ENCODE peak calls at places on chromosomes 11 and 22, in four cellular contexts. E, R, L and F are unnamed samples.

GRCh38 chr22:44786136-44786535 is 33.8 kb downstream of the ARHGAP8 start:
- DNase-seq in R (no peak), E (no peak), L (no peak), F (no peak)

GRCh38 chr11:75566763-75567279 is 4.8 kb downstream of the SERPINH1 start:
- DNase-seq in R (no peak), L (no peak), E (no peak), F (no peak)

GRCh38 chr22:27765706-27766291 is 35.8 kb downstream of the MN1 start:
- DNase-seq in L (no peak), E (no peak), R (no peak), F (no peak)

GRCh38 chr11:12680940-12681258 is 6.7 kb downstream of the TEAD1 start:
- DNase-seq in E (no peak), L (no peak), R (no peak), F (no peak)

GRCh38 chr11:100942016-100942415 is 187.6 kb downstream of the PGR start:
- DNase-seq in E (no peak), L (no peak), R (no peak), F (no peak)

GRCh38 chr11:76604652-76605241 is 65.8 kb downstream of the LRRC32 start:
- DNase-seq in E (peak; percentile 55), L (no peak), R (no peak), F (no peak)

GRCh38 chr11:12087075-12087775 is 23.2 kb upstream of the MICAL2 start:
- DNase-seq in E (no peak), L (no peak), R (peak; percentile 28), F (peak; percentile 38)

GRCh38 chr11:112318193-112318592 is 57.5 kb upstream of the PLET1 start:
- DNase-seq in R (no peak), L (no peak), E (no peak), F (peak; percentile 4)

GRCh38 chr11:116162086-116162485 is 610.7 kb downstream of the BUD13 start:
- DNase-seq in E (no peak), R (no peak), L (no peak), F (no peak)

GRCh38 chr11:942853-943252 is 17.2 kb downstream of the AP2A2 start:
- DNase-seq in E (no peak), R (no peak), L (no peak), F (no peak)

GRCh38 chr11:5994791-5995190 is 8.0 kb upstream of the OR52L1 start:
- DNase-seq in E (no peak), R (no peak), L (no peak), F (no peak)

GRCh38 chr11:95134491-95134890 is 44.8 kb downstream of the ENDOD1 start:
- DNase-seq in E (no peak), L (no peak), R (no peak), F (no peak)

GRCh38 chr11:95262994-95263764 is 32.2 kb upstream of the SESN3 start:
- DNase-seq in L (no peak), R (no peak), E (no peak), F (no peak)

GRCh38 chr22:29268511-29269229 is 602 bp downstream of the EWSR1 start:
- DNase-seq in E (peak; percentile 63), L (peak; percentile 41), R (peak; percentile 69), F (peak; percentile 1)

GRCh38 chr11:46298699-46299424 is 21.4 kb downstream of the CREB3L1 start:
- DNase-seq in E (no peak), R (no peak), L (no peak), F (no peak)

GRCh38 chr11:23789938-23790371 is 706.9 kb upstream of the LUZP2 start:
- DNase-seq in R (no peak), E (no peak), L (no peak), F (no peak)

GRCh38 chr11:8826901-8827560 is 84.0 kb upstream of the AKIP1 start:
- DNase-seq in E (no peak), L (no peak), R (no peak), F (no peak)

GRCh38 chr22:50670513-50670912 is 2.1 kb upstream of the SHANK3 start:
- DNase-seq in L (no peak), E (no peak), R (no peak), F (no peak)

GRCh38 chr22:30325065-30325720 is 1.5 kb downstream of the TBC1D10A start:
- DNase-seq in R (peak; percentile 38), E (no peak), L (no peak), F (no peak)

GRCh38 chr11:118290923-118291322 is 13.6 kb upstream of the CD3E start:
- DNase-seq in R (no peak), L (peak; percentile 74), E (no peak), F (peak; percentile 51)

GRCh38 chr11:84165139-84165538 is 879.0 kb upstream of the CCDC90B start:
- DNase-seq in E (no peak), R (no peak), L (no peak), F (no peak)

GRCh38 chr22:38921126-38921525 is 36.3 kb upstream of the APOBEC3A start:
- DNase-seq in L (no peak), R (no peak), E (no peak), F (peak; percentile 39)

GRCh38 chr11:105153392-105153791 is 13.8 kb upstream of the CARD18 start:
- DNase-seq in R (no peak), L (no peak), E (no peak), F (no peak)

GRCh38 chr22:22996511-22997261 is 73.6 kb upstream of the GNAZ start:
- DNase-seq in E (no peak), R (peak; percentile 55), L (no peak), F (no peak)

GRCh38 chr22:36901411-36902142 is 11.9 kb upstream of the CSF2RB start:
- DNase-seq in L (no peak), R (peak; percentile 16), E (no peak), F (no peak)

GRCh38 chr11:63999349-64000025 is 13.2 kb downstream of the OTUB1 start:
- DNase-seq in L (no peak), R (peak; percentile 85), E (peak; percentile 66), F (no peak)

GRCh38 chr11:81331073-81331472 is 1402.6 kb downstream of the FAM181B start:
- DNase-seq in E (no peak), R (no peak), L (no peak), F (no peak)

GRCh38 chr11:64339754-64340408 is at the start of gene CCDC88B:
- DNase-seq in E (no peak), L (no peak), R (no peak), F (no peak)

GRCh38 chr22:42326786-42327185 is 56.3 kb upstream of the TCF20 start:
- DNase-seq in R (no peak), L (no peak), E (no peak), F (no peak)

GRCh38 chr11:128667873-128668272 is 26.0 kb upstream of the FLI1 start:
- DNase-seq in L (no peak), R (no peak), E (no peak), F (no peak)

GRCh38 chr11:125263268-125263790 is 98.8 kb downstream of the PKNOX2 start:
- DNase-seq in E (peak; percentile 83), R (no peak), L (peak; percentile 69), F (no peak)

GRCh38 chr11:72568861-72569260 is 105.4 kb downstream of the PDE2A start:
- DNase-seq in R (no peak), E (no peak), L (no peak), F (no peak)

GRCh38 chr22:36206255-36206654 is 4.6 kb upstream of the APOL4 start:
- DNase-seq in R (no peak), L (no peak), E (no peak), F (no peak)

GRCh38 chr11:66112640-66113098 is 42.6 kb downstream of the PACS1 start:
- DNase-seq in E (no peak), L (no peak), R (no peak), F (no peak)

GRCh38 chr11:110761994-110762393 is 49.8 kb upstream of the ARHGAP20 start:
- DNase-seq in E (peak; percentile 17), L (no peak), R (no peak), F (no peak)

DNA sequence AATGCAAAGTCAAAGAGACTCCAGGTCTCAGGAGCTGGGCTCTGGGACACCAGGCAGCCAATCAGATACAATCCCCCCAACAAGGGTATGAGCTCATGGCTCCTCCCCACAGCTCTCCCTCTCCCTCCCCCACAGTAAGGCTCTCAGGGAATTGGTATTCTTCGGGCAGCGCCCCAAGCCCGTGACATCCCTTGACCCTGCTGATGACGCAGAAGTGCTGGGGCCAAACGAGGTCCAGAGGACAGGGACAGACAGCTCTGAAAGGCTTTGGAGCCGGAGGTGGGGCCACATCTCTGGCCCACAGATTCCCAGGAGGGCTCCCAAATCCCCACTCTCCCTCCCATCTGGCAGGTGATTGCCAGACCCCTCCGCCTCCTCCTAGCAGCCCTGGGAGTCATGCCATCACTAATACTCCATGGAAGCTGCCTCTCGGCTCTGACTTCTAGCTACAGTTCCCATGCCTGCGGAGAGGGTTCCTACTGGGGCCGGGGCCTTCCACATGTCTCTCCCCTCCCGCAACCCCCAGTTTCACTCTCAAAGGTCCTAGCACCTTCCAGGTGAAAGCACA is 5.8 kb downstream of the USP2 start:
- DNase-seq in E (peak; percentile 45), L (peak; percentile 58), R (peak; percentile 60), F (no peak)
- TF ChIP-seq POLR2AphosphoS5 in E (no peak), L (no peak), R (no peak), F (no peak)

DNA sequence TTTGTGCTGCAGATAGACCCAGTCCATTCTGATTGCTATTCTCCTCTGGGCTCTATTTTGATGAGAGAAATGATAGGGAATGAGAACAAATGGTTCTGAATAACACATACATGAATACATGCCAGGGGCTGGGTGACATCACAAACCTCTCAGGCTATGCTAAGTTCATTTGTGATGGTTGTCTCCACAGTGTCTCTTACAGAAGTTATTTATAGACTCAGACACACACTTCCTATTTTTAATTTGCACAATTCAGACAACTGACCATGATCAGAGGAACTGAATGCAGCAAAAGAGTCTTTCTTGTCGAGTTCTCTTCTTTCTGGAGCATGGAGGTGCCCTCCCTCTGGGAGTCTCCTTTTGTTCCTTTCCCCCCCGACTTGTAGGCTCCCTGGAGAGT is 991.7 kb downstream of the OPCML start:
- DNase-seq in R (no peak), L (no peak), E (no peak), F (no peak)
- H3K27ac ChIP-seq in R (no peak overlapping the region), L (no peak overlapping the region), E (no peak overlapping the region), F (no peak overlapping the region)

GRCh38 chr11:17366491-17366890 is 14.9 kb downstream of the NCR3LG1 start:
- DNase-seq in R (no peak), L (no peak), E (no peak), F (no peak)
- TF ChIP-seq ELF1 in R (no peak), L (no peak), E (no peak), F (no peak)

GRCh38 chr11:34964610-34965331 is 48.4 kb downstream of the PDHX start:
- DNase-seq in L (peak; percentile 19), E (no peak), R (no peak), F (no peak)
- TF ChIP-seq POLR2AphosphoS5 in L (no peak), E (no peak), R (no peak), F (no peak)

GRCh38 chr11:33064033-33064825 is 24.9 kb downstream of the TCP11L1 start:
- DNase-seq in E (no peak), L (no peak), R (no peak), F (no peak)
- H3K27ac ChIP-seq in E (no peak overlapping the region), L (no peak overlapping the region), R (no peak overlapping the region), F (no peak overlapping the region)

DNA sequence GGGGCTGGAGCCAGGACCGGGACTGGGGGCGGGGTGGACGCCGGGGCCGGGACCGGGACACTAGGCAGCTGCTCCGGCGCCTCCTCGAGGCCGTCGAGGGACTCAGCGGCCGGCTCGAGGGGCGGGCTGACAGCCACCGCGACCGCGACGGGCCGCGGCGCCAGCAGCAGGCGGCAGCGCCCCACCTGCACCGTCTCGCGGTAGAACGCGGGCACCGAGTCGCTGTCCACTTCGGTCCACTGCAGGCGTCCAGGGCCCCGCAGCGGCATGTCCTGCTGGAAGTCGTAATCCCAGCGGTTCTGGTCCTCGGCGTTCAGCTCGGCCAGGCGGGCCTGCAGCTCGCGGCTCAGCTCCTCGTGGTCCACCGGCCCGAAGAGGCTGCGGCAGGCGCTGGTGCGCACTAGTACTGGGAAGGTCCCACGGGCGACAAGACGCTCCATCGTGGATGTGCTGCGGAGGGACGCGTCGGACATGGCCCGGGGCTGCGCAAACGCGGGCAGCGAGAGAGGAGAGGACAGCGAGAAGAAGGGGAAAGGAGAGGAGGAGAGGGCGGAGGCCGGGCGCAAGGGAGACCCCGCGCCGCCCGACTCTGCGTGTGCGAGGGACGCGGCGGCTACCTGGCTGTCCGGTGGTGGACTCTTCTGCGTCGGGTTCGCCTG is 429 bp downstream of the CDKN1C start:
- DNase-seq in L (no peak), E (peak; percentile 87), R (peak; percentile 79), F (no peak)
- TF ChIP-seq ELF1 in L (no peak), E (no peak), R (no peak), F (no peak)